ENCODE peak calls at places on chromosomes 12 and 14, in nine cellular contexts. R is PC-3; O is psoas muscle; V is fibroblast of lung; N is pancreas; L is lung; E is heart right ventricle; D is upper lobe of right lung; P is CD8-positive, alpha-beta T cell. H is an unnamed sample.

GRCh38 chr12:95118788-95119179 is 45.4 kb upstream of the NR2C1 start:
- DNase-seq in V (peak; percentile 64), R (peak; percentile 42), N (no peak), E (no peak), P (no peak), D (no peak), O (no peak), L (peak; percentile 41), H (no peak)

GRCh38 chr12:56256326-56256960 is 1.7 kb downstream of the ANKRD52 start:
- DNase-seq in O (peak; percentile 74), L (no peak), E (no peak), P (no peak), N (no peak), D (no peak), V (peak; percentile 59), R (peak; percentile 30), H (no peak)

GRCh38 chr12:71014180-71014785 is 93.7 kb upstream of the PTPRR start:
- DNase-seq in V (peak; percentile 37), P (no peak), L (no peak), R (peak; percentile 81), N (no peak), D (no peak), O (no peak), E (no peak), H (no peak)

GRCh38 chr14:58398495-58398894 is 2.8 kb downstream of the TOMM20L start:
- DNase-seq in P (no peak), O (no peak), V (no peak), L (no peak), D (no peak), R (no peak), N (no peak), E (no peak), H (no peak)

GRCh38 chr12:51801027-51801426 is 47.5 kb downstream of the FIGNL2 start:
- DNase-seq in D (no peak), V (no peak), N (no peak), L (no peak), P (no peak), R (no peak), O (no peak), E (no peak), H (no peak)

GRCh38 chr12:21773263-21773741 is 1.2 kb downstream of the KCNJ8 start:
- DNase-seq in L (peak; percentile 46), P (no peak), E (peak; percentile 68), D (peak; percentile 67), O (peak; percentile 35), V (peak; percentile 19), R (peak; percentile 11), N (peak; percentile 77), H (no peak)

GRCh38 chr12:48988030-48988649 is 10.0 kb downstream of the WNT1 start:
- DNase-seq in E (no peak), N (peak; percentile 94), R (peak; percentile 71), V (no peak), L (no peak), D (peak; percentile 80), P (peak; percentile 61), O (peak; percentile 67), H (no peak)

GRCh38 chr12:121334513-121335343 is 17.5 kb downstream of the ANAPC5 start:
- DNase-seq in D (no peak), R (peak; percentile 83), V (peak; percentile 67), L (no peak), N (no peak), O (no peak), P (no peak), E (peak; percentile 26), H (peak; percentile 22)

GRCh38 chr12:119423285-119423684 is 88.8 kb downstream of the CCDC60 start:
- DNase-seq in O (no peak), R (no peak), N (no peak), E (no peak), V (no peak), D (no peak), L (no peak), P (no peak), H (no peak)

GRCh38 chr12:109088818-109089217 is 4.5 kb downstream of the ALKBH2 start:
- DNase-seq in E (no peak), P (no peak), D (no peak), V (no peak), N (no peak), R (no peak), L (no peak), O (no peak), H (no peak)
- H3K36me3 ChIP-seq in E (peaks cover 82% of the 10 kb centered on the region), P (peaks cover 27% of the 10 kb centered on the region), D (peaks cover 57% of the 10 kb centered on the region), V (peaks cover 5% of the 10 kb centered on the region), N (no peaks in the 10 kb centered on the region), R (peaks cover 30% of the 10 kb centered on the region), L (peaks cover 29% of the 10 kb centered on the region), O (peaks cover 84% of the 10 kb centered on the region), H (peaks cover 15% of the 10 kb centered on the region)

GRCh38 chr12:53941187-53941586 is 2.6 kb downstream of the HOXC13 start:
- DNase-seq in V (no peak), D (no peak), L (no peak), P (no peak), O (no peak), R (no peak), E (no peak), N (no peak), H (no peak)
- H3K4me3 ChIP-seq in V (no peak overlapping the region), D (no peak overlapping the region), L (no peak overlapping the region), P (no peak overlapping the region), O (no peak overlapping the region), R (peak overlapping the region; percentile 87), E (no peak overlapping the region), N (no peak overlapping the region), H (no peak overlapping the region)

DNA sequence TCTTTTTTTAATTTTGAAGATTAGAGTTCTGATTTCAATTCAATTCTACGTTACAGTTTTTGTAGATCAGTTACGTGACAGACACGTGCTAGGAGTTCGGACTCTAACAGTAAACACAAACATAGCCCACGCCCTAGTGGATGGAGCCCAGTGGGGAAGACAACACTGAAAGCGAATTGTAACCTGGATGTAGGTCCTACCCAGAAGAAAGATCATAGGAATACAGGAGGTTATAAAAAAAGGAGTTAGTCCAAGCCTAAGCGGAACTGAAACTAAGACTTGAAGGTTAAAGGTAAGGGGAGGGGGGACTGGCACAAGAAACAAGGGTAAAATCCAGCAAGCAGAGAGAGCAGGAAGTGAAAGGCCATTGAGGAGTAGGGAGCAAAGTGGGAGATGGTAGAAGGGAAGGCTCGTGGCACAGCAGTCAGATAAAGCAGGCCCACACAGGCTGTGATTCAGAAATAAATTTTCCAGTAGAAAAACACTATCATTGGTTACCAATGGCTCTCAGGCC is 15.7 kb upstream of the CRY1 start:
- DNase-seq in N (no peak), O (no peak), E (no peak), P (no peak), L (no peak), D (no peak), V (no peak), R (no peak), H (no peak)
- TF ChIP-seq CTCF in N (no peak), O (no peak), E (no peak), P (no peak), L (no peak), D (no peak), V (no peak), R (no peak), H (no peak)

DNA sequence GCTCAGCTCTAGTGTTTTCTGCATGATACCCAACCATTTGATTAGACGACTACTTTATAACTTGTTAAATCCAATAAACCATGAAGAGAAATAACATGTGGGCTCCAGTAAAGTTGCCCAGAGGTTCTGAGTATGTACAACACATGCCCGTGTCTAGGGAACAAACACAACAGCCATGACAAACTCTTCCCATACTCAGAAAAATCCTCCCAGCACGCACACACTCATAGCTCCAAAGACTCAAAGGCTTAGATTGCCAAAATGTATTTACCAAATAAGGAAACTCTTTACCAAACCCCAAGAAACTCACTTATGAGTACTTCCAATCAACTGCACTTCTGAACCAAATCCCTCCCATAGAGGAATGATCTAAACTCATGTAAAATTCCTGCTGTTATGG is 17.3 kb downstream of the SART3 start:
- DNase-seq in P (no peak), V (no peak), L (no peak), E (no peak), D (no peak), N (no peak), O (no peak), R (no peak), H (no peak)
- H3K36me3 ChIP-seq in P (peaks cover 32% of the 10 kb centered on the region), V (peaks cover 9% of the 10 kb centered on the region), L (peaks cover 31% of the 10 kb centered on the region), E (peaks cover 99% of the 10 kb centered on the region), D (peaks cover 80% of the 10 kb centered on the region), N (no peaks in the 10 kb centered on the region), O (peaks cover 77% of the 10 kb centered on the region), R (peaks cover 84% of the 10 kb centered on the region), H (peaks cover 19% of the 10 kb centered on the region)

DNA sequence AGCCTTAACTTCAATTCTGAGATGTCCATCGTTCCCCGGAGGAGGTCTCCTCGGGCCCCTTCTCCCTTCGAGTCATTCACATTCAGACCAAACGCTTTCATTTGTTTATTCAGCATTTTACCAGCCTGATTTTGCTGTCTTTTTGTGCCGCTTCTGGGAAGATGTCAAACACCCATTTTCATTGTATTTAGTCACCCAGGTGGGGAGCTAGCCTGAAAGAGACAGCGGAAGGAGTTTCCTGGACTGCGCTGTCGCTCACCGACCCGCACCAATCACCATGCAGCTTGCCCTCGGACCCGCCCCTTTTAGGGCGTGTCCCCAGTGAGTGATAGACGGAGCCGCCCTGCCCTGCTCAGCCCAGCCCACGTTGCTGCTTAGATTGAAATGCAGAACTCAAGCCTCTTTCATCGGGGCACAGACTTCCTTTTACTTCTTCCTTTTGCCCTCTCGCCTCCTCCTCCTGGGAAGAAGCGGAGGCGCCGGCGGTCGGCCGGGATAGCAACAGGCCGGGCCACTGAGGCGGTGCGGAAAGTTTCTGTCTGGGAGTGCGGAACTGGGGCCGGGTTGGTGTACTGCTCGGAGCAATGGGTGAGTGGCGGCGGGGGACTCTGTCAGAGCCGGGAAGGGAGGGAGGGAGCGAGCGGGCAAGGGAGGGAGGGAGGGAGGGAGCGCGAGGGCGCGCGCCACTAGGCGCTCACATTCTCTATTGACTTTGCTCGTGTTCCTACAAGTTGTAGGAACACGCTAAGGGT is at the start of gene PAX9:
- DNase-seq in N (peak; percentile 88), E (no peak), V (peak; percentile 67), P (no peak), O (peak; percentile 77), L (peak; percentile 86), R (peak; percentile 99), D (peak; percentile 86), H (peak; percentile 54)
- H3K4me3 ChIP-seq in N (peak within 1 kb of the TSS; percentile 35), E (peak within 1 kb of the TSS; percentile 17), V (no peak within 1 kb of the TSS), P (peak within 1 kb of the TSS; percentile 11), O (peak within 1 kb of the TSS; percentile 60), L (no peak within 1 kb of the TSS), R (peak within 1 kb of the TSS; percentile 89), D (peak within 1 kb of the TSS; percentile 32), H (no peak within 1 kb of the TSS)

GRCh38 chr14:79809849-79810612 is 401.3 kb downstream of the DIO2 start:
- DNase-seq in P (no peak), E (no peak), O (no peak), L (no peak), V (peak; percentile 12), D (no peak), N (no peak), R (peak; percentile 64), H (no peak)
- TF ChIP-seq CTCF in P (no peak), E (no peak), O (peak; percentile 12), L (no peak), V (no peak), D (no peak), N (no peak), R (peak; percentile 71), H (no peak)

GRCh38 chr12:69366796-69367195 is 7.3 kb downstream of the YEATS4 start:
- DNase-seq in L (no peak), P (no peak), N (no peak), R (no peak), E (no peak), D (no peak), V (no peak), O (no peak), H (no peak)

GRCh38 chr12:69368171-69368570 is 8.6 kb downstream of the YEATS4 start:
- DNase-seq in L (no peak), O (no peak), R (no peak), V (no peak), D (no peak), N (no peak), E (no peak), P (no peak), H (no peak)
- H3K36me3 ChIP-seq in L (peaks cover 10% of the 10 kb centered on the region), O (peaks cover 78% of the 10 kb centered on the region), R (peaks cover 43% of the 10 kb centered on the region), V (peaks cover 4% of the 10 kb centered on the region), D (peaks cover 77% of the 10 kb centered on the region), N (peaks cover 7% of the 10 kb centered on the region), E (peaks cover 94% of the 10 kb centered on the region), P (peaks cover 12% of the 10 kb centered on the region), H (peaks cover 4% of the 10 kb centered on the region)